ENCODE peak calls at places on chromosome 5, in six cellular contexts. A, W, F, Z, M and I are unnamed samples.

GRCh38 chr5:40507095-40507494 is 172.6 kb upstream of the PTGER4 start:
- DNase-seq in M (no peak), A (no peak), F (no peak), W (no peak), Z (no peak), I (no peak)

GRCh38 chr5:155482428-155482827 is 468.9 kb downstream of the KIF4B start:
- DNase-seq in W (no peak), M (no peak), F (no peak), Z (no peak), A (no peak), I (no peak)

GRCh38 chr5:14810941-14811573 is 60.5 kb downstream of the ANKH start:
- DNase-seq in W (no peak), A (no peak), F (no peak), Z (no peak), M (no peak), I (no peak)

GRCh38 chr5:56625577-56625976 is 189.8 kb upstream of the MAP3K1 start:
- DNase-seq in Z (no peak), A (no peak), W (peak; percentile 91), F (no peak), M (no peak), I (no peak)

GRCh38 chr5:56699588-56699987 is 115.8 kb upstream of the MAP3K1 start:
- DNase-seq in M (no peak), Z (no peak), A (no peak), W (no peak), F (no peak), I (no peak)

GRCh38 chr5:131769337-131769736 is 27.5 kb downstream of the FNIP1 start:
- DNase-seq in W (no peak), A (no peak), M (no peak), Z (no peak), F (no peak), I (no peak)

GRCh38 chr5:132776077-132776931 is 735 bp downstream of the SEPTIN8 start:
- DNase-seq in W (no peak), F (peak; percentile 23), M (peak; percentile 65), A (peak; percentile 75), Z (no peak), I (peak; percentile 19)

GRCh38 chr5:82211855-82212572 is 66.1 kb downstream of the RPS23 start:
- DNase-seq in M (no peak), F (no peak), A (no peak), Z (no peak), W (no peak), I (no peak)

GRCh38 chr5:125412561-125413535 is 666.4 kb upstream of the ZNF608 start:
- DNase-seq in W (no peak), F (peak; percentile 56), A (no peak), Z (no peak), M (peak; percentile 78), I (peak; percentile 72)

GRCh38 chr5:2167671-2168070 is 284.9 kb upstream of the IRX4 start:
- DNase-seq in F (no peak), W (no peak), A (no peak), Z (no peak), M (no peak), I (no peak)

GRCh38 chr5:140351609-140352334 is 5.4 kb upstream of the HBEGF start:
- DNase-seq in A (peak; percentile 71), Z (no peak), M (peak; percentile 61), F (peak; percentile 73), W (peak; percentile 27), I (peak; percentile 83)

GRCh38 chr5:44536650-44537260 is 147.5 kb upstream of the FGF10 start:
- DNase-seq in W (no peak), F (no peak), Z (no peak), M (peak; percentile 10), A (peak; percentile 34), I (peak; percentile 57)

GRCh38 chr5:171826132-171826531 is 40.5 kb downstream of the SMIM23 start:
- DNase-seq in F (no peak), A (no peak), W (no peak), M (no peak), Z (no peak), I (no peak)

GRCh38 chr5:169914766-169915165 is 65.5 kb downstream of the INSYN2B start:
- DNase-seq in A (no peak), W (no peak), M (no peak), F (no peak), Z (no peak), I (peak; percentile 30)

GRCh38 chr5:153256-153655 is 38.0 kb upstream of the LRRC14B start:
- DNase-seq in A (no peak), W (no peak), M (no peak), F (no peak), Z (no peak), I (no peak)

GRCh38 chr5:66669862-66670195 is 73.6 kb downstream of the MAST4 start:
- DNase-seq in A (no peak), W (no peak), Z (no peak), M (no peak), F (no peak), I (no peak)

GRCh38 chr5:68114641-68115040 is 100.9 kb upstream of the PIK3R1 start:
- DNase-seq in Z (no peak), W (peak; percentile 78), M (no peak), A (peak; percentile 47), F (no peak), I (no peak)

GRCh38 chr5:59380350-59380951 is 513.1 kb downstream of the PDE4D start:
- DNase-seq in F (peak; percentile 34), A (peak; percentile 65), M (peak; percentile 45), Z (no peak), W (peak; percentile 24), I (no peak)

GRCh38 chr5:146048994-146049703 is 56.2 kb downstream of the PLAC8L1 start:
- DNase-seq in A (peak; percentile 65), W (peak; percentile 30), F (peak; percentile 57), M (peak; percentile 79), Z (no peak), I (peak; percentile 69)

GRCh38 chr5:72816297-72817075 is at the start of gene TNPO1:
- DNase-seq in W (peak; percentile 65), Z (peak; percentile 75), M (peak; percentile 82), F (peak; percentile 93), A (peak; percentile 87), I (peak; percentile 94)

GRCh38 chr5:92890841-92891244 is 690.2 kb downstream of the NR2F1-AS1 start:
- DNase-seq in Z (no peak), A (no peak), F (no peak), M (no peak), W (no peak), I (no peak)

GRCh38 chr5:136522217-136522956 is 157.0 kb upstream of the TRPC7 start:
- DNase-seq in M (no peak), F (no peak), W (no peak), A (no peak), Z (no peak), I (no peak)

GRCh38 chr5:64505769-64506566 is at the start of gene RGS7BP:
- DNase-seq in F (peak; percentile 26), Z (no peak), A (no peak), M (peak; percentile 39), W (no peak), I (peak; percentile 64)

GRCh38 chr5:173327948-173328895 is at the start of gene STC2:
- DNase-seq in Z (no peak), M (peak; percentile 94), F (peak; percentile 62), A (peak; percentile 14), W (no peak), I (peak; percentile 75)

GRCh38 chr5:30102185-30102584 is 1091.3 kb upstream of the CDH6 start:
- DNase-seq in M (no peak), W (no peak), Z (no peak), F (no peak), A (no peak), I (no peak)

GRCh38 chr5:161446655-161447054 is 99.9 kb downstream of the GABRB2 start:
- DNase-seq in A (no peak), Z (no peak), M (no peak), W (no peak), F (no peak), I (no peak)

GRCh38 chr5:54457094-54457531 is 1.6 kb downstream of the HSPB3 start:
- DNase-seq in Z (no peak), M (no peak), A (no peak), F (no peak), W (peak; percentile 51), I (no peak)